ENCODE peak calls at places on chromosomes 4 and X, in nine cellular contexts. L, P, E, D, J, Y, Q, B and C are unnamed samples. For H3K27me3, the result is how much of the 10 kb centered on the place peaks cover.

GRCh38 chr4:39576268-39576667 is 49.0 kb upstream of the UGDH start:
- DNase-seq in Y (no peak), D (no peak), Q (no peak), L (no peak), E (no peak), B (no peak), J (no peak), P (no peak), C (no peak)

GRCh38 chr4:42050850-42051249 is 60.5 kb downstream of the SLC30A9 start:
- DNase-seq in E (no peak), D (no peak), Y (no peak), B (no peak), J (no peak), L (no peak), P (peak), Q (no peak), C (no peak)

GRCh38 chr4:14867847-14868246 is 134.4 kb upstream of the CPEB2 start:
- DNase-seq in D (no peak), B (no peak), E (no peak), P (no peak), Y (peak), L (no peak), J (no peak), Q (no peak), C (no peak)

GRCh38 chr4:100391913-100392312 is 125.9 kb downstream of the EMCN start:
- DNase-seq in Y (no peak), B (no peak), D (no peak), E (no peak), Q (no peak), P (peak), J (no peak), L (no peak), C (no peak)

GRCh38 chr4:85274955-85275354 is 200.0 kb upstream of the ARHGAP24 start:
- DNase-seq in P (no peak), Y (no peak), E (no peak), B (no peak), L (no peak), D (no peak), Q (no peak), J (no peak), C (no peak)

GRCh38 chr4:89152972-89153371 is 41.6 kb downstream of the TIGD2 start:
- DNase-seq in J (no peak), Q (no peak), E (no peak), Y (peak), P (no peak), D (no peak), B (no peak), L (no peak), C (no peak)

GRCh38 chr4:155809835-155810234 is 51.0 kb downstream of the GUCY1B1 start:
- DNase-seq in B (no peak), P (peak), L (peak), Q (peak), J (no peak), E (no peak), Y (no peak), D (no peak), C (no peak)

GRCh38 chrX:71533850-71534515 is 1.1 kb downstream of the OGT start:
- DNase-seq in Y (peak), L (peak), J (peak), D (peak), Q (no peak), B (peak), P (peak), E (peak), C (peak)

GRCh38 chr4:44070843-44071242 is 377.8 kb downstream of the KCTD8 start:
- DNase-seq in E (no peak), D (no peak), P (no peak), B (no peak), J (no peak), Q (no peak), Y (no peak), L (no peak), C (no peak)

GRCh38 chr4:21134994-21135393 is 434.7 kb downstream of the PACRGL start:
- DNase-seq in Q (no peak), J (no peak), B (no peak), P (peak), L (no peak), E (no peak), D (no peak), Y (no peak), C (no peak)

GRCh38 chr4:23741586-23742240 is 148.1 kb downstream of the PPARGC1A start:
- DNase-seq in P (no peak), Q (no peak), Y (no peak), J (no peak), E (no peak), L (no peak), D (no peak), B (no peak), C (no peak)

GRCh38 chr4:137032242-137032641 is 500.1 kb downstream of the PCDH18 start:
- DNase-seq in Q (no peak), L (no peak), B (no peak), P (peak), J (no peak), D (no peak), E (no peak), Y (no peak), C (no peak)

GRCh38 chr4:41057456-41057855 is 156.9 kb downstream of the APBB2 start:
- DNase-seq in P (no peak), Q (no peak), L (no peak), E (no peak), B (no peak), Y (no peak), J (no peak), D (no peak), C (no peak)

GRCh38 chrX:116436358-116436816 is at the start of gene SLC6A14:
- DNase-seq in D (no peak), L (no peak), P (no peak), E (no peak), J (peak), Q (no peak), B (peak), Y (peak), C (no peak)

GRCh38 chr4:143386812-143387211 is 50.1 kb downstream of the GAB1 start:
- DNase-seq in Y (no peak), E (no peak), L (no peak), Q (no peak), P (no peak), B (no peak), J (no peak), D (no peak), C (no peak)

GRCh38 chr4:122156819-122157218 is 4.7 kb downstream of the BLTP1 start:
- DNase-seq in Y (no peak), D (no peak), E (no peak), P (no peak), B (no peak), Q (no peak), L (no peak), J (no peak), C (no peak)

GRCh38 chr4:55398966-55399365 is 3.2 kb downstream of the TMEM165 start:
- DNase-seq in L (no peak), P (no peak), D (no peak), B (no peak), J (no peak), Y (no peak), E (no peak), Q (no peak), C (no peak)

GRCh38 chrX:49282647-49283011 is 13.0 kb downstream of the PPP1R3F start:
- DNase-seq in P (peak), B (no peak), D (no peak), L (no peak), J (no peak), E (no peak), Y (peak), Q (no peak), C (no peak)

GRCh38 chrX:53511302-53511701 is 77.1 kb upstream of the HSD17B10 start:
- DNase-seq in E (no peak), D (no peak), B (no peak), L (peak), Q (no peak), P (no peak), Y (no peak), J (no peak), C (no peak)

GRCh38 chr4:5816851-5817375 is 76.0 kb downstream of the CRMP1 start:
- DNase-seq in D (no peak), Q (no peak), P (no peak), B (no peak), J (peak), Y (no peak), E (no peak), L (no peak), C (no peak)

GRCh38 chr4:18397681-18398080 is 376.1 kb upstream of the LCORL start:
- DNase-seq in B (no peak), Q (no peak), J (no peak), Y (no peak), P (no peak), D (no peak), E (no peak), L (no peak), C (no peak)

GRCh38 chr4:132893787-132894186 is 255.3 kb upstream of the PCDH10 start:
- DNase-seq in B (no peak), Y (no peak), L (no peak), D (no peak), J (no peak), Q (no peak), P (no peak), E (no peak), C (no peak)

GRCh38 chr4:71184195-71184781 is 154.5 kb upstream of the SLC4A4 start:
- DNase-seq in E (peak), Y (peak), L (peak), D (no peak), J (no peak), B (peak), Q (no peak), P (peak), C (peak)

GRCh38 chr4:184250795-184251679 is 33.4 kb upstream of the ENPP6 start:
- DNase-seq in Q (peak), Y (no peak), B (no peak), P (peak), J (no peak), D (no peak), L (no peak), E (no peak), C (no peak)

GRCh38 chr4:168074861-168075260 is 17.5 kb upstream of the ANXA10 start:
- DNase-seq in B (no peak), Q (no peak), P (no peak), J (no peak), D (no peak), E (no peak), L (no peak), Y (no peak), C (no peak)

GRCh38 chr4:159137176-159137575 is 34.3 kb downstream of the RAPGEF2 start:
- DNase-seq in P (no peak), E (no peak), Q (no peak), L (no peak), Y (no peak), D (no peak), B (no peak), J (no peak), C (no peak)

GRCh38 chr4:113952452-113953029 is 26.9 kb downstream of the ARSJ start:
- DNase-seq in P (peak), J (no peak), B (no peak), E (no peak), L (peak), Q (no peak), D (no peak), Y (peak), C (no peak)

GRCh38 chrX:130552444-130553073 is 150.8 kb downstream of the RBMX2 start:
- DNase-seq in B (no peak), Q (no peak), E (no peak), Y (no peak), P (no peak), J (no peak), D (no peak), L (no peak), C (no peak)

GRCh38 chrX:16002185-16002584 is 121.2 kb upstream of the GRPR start:
- DNase-seq in Y (no peak), J (no peak), P (no peak), B (no peak), Q (no peak), E (no peak), D (no peak), L (no peak), C (no peak)

GRCh38 chrX:132710756-132711155 is 221.9 kb upstream of the MBNL3 start:
- DNase-seq in P (no peak), Y (no peak), J (no peak), E (no peak), L (no peak), D (no peak), B (no peak), Q (no peak), C (no peak)

GRCh38 chr4:133600008-133600407 is 450.9 kb downstream of the PCDH10 start:
- DNase-seq in J (no peak), Y (no peak), Q (no peak), P (no peak), D (no peak), B (no peak), L (no peak), E (no peak), C (no peak)

GRCh38 chrX:9700555-9700954 is 65.1 kb downstream of the GPR143 start:
- DNase-seq in Y (peak), J (no peak), Q (no peak), D (no peak), B (no peak), E (no peak), P (no peak), L (no peak), C (no peak)

GRCh38 chrX:9693307-9694001 is 72.2 kb downstream of the GPR143 start:
- DNase-seq in L (no peak), D (no peak), P (no peak), B (no peak), Q (no peak), J (no peak), Y (no peak), E (no peak), C (no peak)

GRCh38 chrX:9703406-9703805 is 62.2 kb downstream of the GPR143 start:
- DNase-seq in J (no peak), Y (no peak), L (no peak), B (no peak), D (no peak), Q (no peak), P (no peak), E (no peak), C (no peak)

GRCh38 chrX:9701790-9702189 is 63.9 kb downstream of the GPR143 start:
- DNase-seq in Q (no peak), L (no peak), J (no peak), Y (peak), D (no peak), P (no peak), E (no peak), B (no peak), C (no peak)

DNA sequence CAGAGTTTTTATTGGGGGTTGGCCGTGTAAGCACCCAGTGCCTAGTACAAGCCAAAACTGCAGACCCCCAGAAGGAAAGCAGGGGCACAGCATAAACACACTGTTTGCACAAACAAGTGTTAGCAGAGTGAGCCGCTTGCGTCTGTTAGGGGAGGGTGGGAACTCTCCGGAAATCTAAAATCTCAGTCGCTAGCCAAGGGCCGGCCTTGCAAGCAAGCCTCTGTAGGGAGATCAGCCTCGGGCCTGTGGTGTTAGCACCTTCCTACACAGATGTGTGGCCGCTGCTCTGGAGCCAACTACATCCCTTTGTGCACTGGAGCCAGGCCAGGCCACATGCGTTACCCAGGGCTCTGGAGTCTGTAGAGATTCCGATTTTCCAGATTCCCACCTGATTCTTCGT is 67.1 kb downstream of the GPR143 start:
- DNase-seq in B (no peak), J (no peak), D (no peak), Q (no peak), L (no peak), Y (no peak), P (no peak), E (no peak), C (no peak)
- H3K27ac ChIP-seq in B (no peak), J (no peak), D (no peak), Q (no peak), L (no peak), Y (no peak), P (no peak), E (no peak), C (no peak)

GRCh38 chrX:70041993-70042392 is 7.7 kb downstream of the AWAT2 start:
- DNase-seq in L (no peak), P (no peak), Q (no peak), E (no peak), D (no peak), J (no peak), Y (no peak), B (no peak), C (no peak)

GRCh38 chrX:70042399-70043371 is 7.1 kb downstream of the AWAT2 start:
- DNase-seq in B (peak), E (no peak), J (no peak), L (no peak), Q (no peak), P (no peak), D (no peak), Y (peak), C (no peak)

GRCh38 chrX:70039758-70040157 is 10.0 kb downstream of the AWAT2 start:
- DNase-seq in L (no peak), D (no peak), P (no peak), Q (no peak), Y (no peak), E (no peak), J (no peak), B (no peak), C (no peak)

GRCh38 chrX:70038515-70038914 is 11.2 kb downstream of the AWAT2 start:
- DNase-seq in B (no peak), E (no peak), L (no peak), D (no peak), P (no peak), Y (no peak), J (no peak), Q (no peak), C (no peak)

DNA sequence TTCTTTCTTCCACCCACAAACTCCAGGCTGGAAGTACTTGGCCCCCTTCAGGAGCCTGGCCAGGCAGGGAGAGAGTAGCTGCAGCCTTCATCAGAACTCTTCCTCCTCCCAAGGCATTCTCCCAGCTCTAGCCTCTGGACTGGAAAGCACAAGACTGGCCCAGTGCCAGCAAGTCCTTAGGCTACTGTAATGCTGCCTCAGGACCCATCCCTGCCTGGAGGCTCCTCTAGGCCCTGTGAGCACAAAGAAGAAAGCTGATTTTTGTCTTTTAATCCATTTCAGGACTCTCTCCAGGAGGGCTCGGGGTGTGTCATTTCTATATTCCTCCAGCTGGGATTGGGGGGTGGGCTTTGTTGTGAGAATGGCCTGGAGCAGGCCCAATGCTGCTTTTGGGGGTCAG is 10.8 kb downstream of the AWAT2 start:
- DNase-seq in D (no peak), J (no peak), P (no peak), E (no peak), L (no peak), Y (no peak), B (no peak), Q (no peak), C (no peak)
- H3K27me3 ChIP-seq in D (under half), J (under half), P (under half), E (under half), L (under half), Y (under half), B (under half), Q (under half), C (under half)

GRCh38 chrX:153767674-153768055 is 3.6 kb downstream of the PLXNB3 start:
- DNase-seq in D (no peak), B (no peak), P (no peak), E (no peak), Y (no peak), J (no peak), Q (no peak), L (no peak), C (no peak)

GRCh38 chrX:153769865-153770605 is 6.0 kb downstream of the PLXNB3 start:
- DNase-seq in P (no peak), Y (peak), Q (no peak), D (no peak), B (no peak), L (no peak), J (peak), E (no peak), C (peak)

GRCh38 chrX:153769158-153769864 is 5.3 kb downstream of the PLXNB3 start:
- DNase-seq in P (no peak), D (peak), Q (no peak), L (no peak), E (no peak), Y (peak), J (no peak), B (no peak), C (peak)

GRCh38 chrX:153766871-153767673 is 3.0 kb downstream of the PLXNB3 start:
- DNase-seq in L (no peak), J (peak), D (peak), B (no peak), Q (no peak), E (no peak), Y (peak), P (no peak), C (peak)

DNA sequence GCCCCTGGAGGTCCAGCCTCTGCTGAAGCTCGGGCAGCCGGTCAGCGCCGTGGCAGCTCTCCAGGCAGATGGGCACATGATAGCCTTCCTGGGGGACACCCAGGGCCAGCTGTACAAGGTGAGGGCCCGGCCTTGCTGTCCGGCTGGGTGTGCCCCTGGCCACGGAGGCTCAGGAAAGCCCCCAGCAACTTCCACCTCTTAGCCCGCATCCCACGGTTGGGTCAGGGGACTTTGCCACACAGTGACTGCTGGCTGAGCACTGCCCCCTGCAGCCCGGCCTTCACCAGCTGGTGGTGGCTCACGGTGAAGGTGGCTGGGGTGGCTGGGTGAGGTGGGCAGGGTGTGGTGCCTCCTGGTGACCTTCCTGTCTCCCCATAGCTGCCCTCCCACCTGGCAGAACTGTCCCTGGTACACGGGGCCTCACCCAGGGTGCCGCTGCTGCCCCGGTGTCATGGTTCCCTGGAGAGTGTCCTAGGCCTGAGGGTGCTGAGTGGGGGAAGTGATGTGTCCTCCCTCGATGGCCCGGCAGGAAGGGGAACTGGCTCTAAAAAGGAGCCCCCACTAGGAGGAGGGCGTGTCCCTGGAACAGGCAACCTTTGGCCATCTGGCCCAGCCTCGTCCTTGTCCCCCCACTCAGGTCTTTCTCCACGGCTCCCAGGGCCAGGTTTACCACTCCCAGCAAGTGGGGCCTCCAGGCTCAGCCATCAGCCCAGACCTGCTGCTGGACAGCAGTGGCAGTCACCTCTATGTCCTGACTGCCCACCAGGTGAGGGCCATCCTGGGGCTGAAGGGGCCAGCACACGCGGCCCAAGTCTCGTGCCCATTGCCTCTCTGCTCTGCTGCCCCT is 4.5 kb downstream of the PLXNB3 start:
- DNase-seq in J (peak), D (peak), B (no peak), L (no peak), P (no peak), E (no peak), Q (no peak), Y (peak), C (peak)
- TF ChIP-seq CTCF in J (no peak), D (no peak), B (no peak), L (no peak), P (no peak), E (no peak), Q (no peak), Y (peak), C (no peak)

DNA sequence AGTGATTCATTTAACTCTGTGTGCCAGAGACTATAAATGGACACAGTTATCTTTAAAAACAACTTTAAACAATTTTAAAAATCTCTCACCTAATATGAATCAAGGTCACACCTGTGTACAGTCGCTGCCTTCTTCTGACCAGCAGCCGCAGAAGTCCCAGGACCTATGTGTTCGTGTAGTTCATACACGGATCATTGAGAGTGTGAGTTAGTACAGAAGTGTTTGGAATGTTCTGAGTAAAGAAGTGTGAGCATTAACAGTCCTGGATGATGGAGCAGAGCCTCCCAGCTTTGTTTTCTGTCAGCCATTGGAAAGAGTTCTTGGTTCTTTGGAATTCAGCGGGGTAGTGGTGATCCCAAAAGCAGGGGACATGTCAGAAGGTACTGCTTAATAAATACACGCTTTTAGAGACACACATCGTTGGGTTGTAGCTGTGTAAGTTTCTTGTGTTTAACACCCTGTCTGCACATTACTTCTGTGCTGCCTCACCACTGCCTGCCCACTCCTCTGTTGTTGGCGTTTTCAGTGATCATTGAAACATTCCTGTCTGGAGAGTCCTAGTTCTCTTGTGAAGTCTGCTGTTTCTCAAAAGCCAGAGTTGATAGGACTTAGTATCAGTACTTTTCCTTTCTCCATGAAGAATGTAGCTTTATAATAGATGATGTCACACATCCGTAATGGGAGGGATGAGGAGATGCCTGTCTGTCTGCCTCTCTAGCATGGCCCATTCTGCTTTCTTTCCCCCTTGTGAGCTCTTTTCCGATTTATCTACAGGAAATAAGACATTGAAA is 90.6 kb downstream of the PTTG2 start:
- DNase-seq in P (no peak), D (no peak), L (no peak), E (no peak), Q (no peak), J (no peak), Y (no peak), B (no peak), C (no peak)
- H3K27ac ChIP-seq in P (no peak), D (no peak), L (no peak), E (no peak), Q (no peak), J (no peak), Y (no peak), B (no peak), C (peak)